ENCODE peak calls at places on chromosomes 6 and 20, in five cellular contexts. B is SJSA1, N is sigmoid colon, L is NT2/D1, W is cardiac muscle cell. O is an unnamed sample.

GRCh38 chr6:37623666-37624065 is 74.0 kb downstream of the MDGA1 start:
- DNase-seq in B (no peak), N (peak; percentile 36), L (no peak), W (no peak), O (no peak)

GRCh38 chr6:41967312-41968287 is 26.0 kb upstream of the CCND3 start:
- DNase-seq in B (no peak), N (peak; percentile 12), L (no peak), W (peak; percentile 47), O (peak; percentile 42)

GRCh38 chr6:136719280-136720044 is 72.8 kb downstream of the MAP3K5 start:
- DNase-seq in B (no peak), N (no peak), L (no peak), W (no peak), O (no peak)

GRCh38 chr6:48777411-48777810 is 666.4 kb upstream of the PTCHD4 start:
- DNase-seq in B (no peak), N (no peak), L (no peak), W (no peak), O (no peak)

GRCh38 chr6:11207199-11207968 is 25.1 kb downstream of the NEDD9 start:
- DNase-seq in B (peak; percentile 82), N (peak; percentile 79), L (no peak), W (peak; percentile 98), O (peak; percentile 93)

GRCh38 chr20:62963614-62964397 is 11.3 kb downstream of the SLC17A9 start:
- DNase-seq in B (no peak), N (no peak), L (no peak), W (no peak), O (no peak)

GRCh38 chr6:77430506-77430905 is 32.8 kb downstream of the HTR1B start:
- DNase-seq in B (no peak), N (no peak), L (no peak), W (no peak), O (no peak)

GRCh38 chr6:128316258-128316952 is 204.0 kb downstream of the PTPRK start:
- DNase-seq in B (no peak), N (no peak), L (no peak), W (no peak), O (no peak)

GRCh38 chr6:35363293-35363750 is 21.0 kb downstream of the PPARD start:
- DNase-seq in B (no peak), N (no peak), L (no peak), W (no peak), O (no peak)

GRCh38 chr6:109358204-109358603 is 24.1 kb downstream of the CD164 start:
- DNase-seq in B (no peak), N (no peak), L (no peak), W (no peak), O (no peak)

GRCh38 chr6:138005846-138006245 is 101.4 kb downstream of the PERP start:
- DNase-seq in B (no peak), N (no peak), L (no peak), W (no peak), O (no peak)

GRCh38 chr6:6834356-6835342 is 246.1 kb downstream of the LY86 start:
- DNase-seq in B (no peak), N (no peak), L (no peak), W (no peak), O (peak; percentile 20)

GRCh38 chr6:54493138-54493537 is 184.9 kb downstream of the TINAG start:
- DNase-seq in B (no peak), N (no peak), L (no peak), W (peak; percentile 54), O (no peak)

GRCh38 chr6:74480561-74480960 is 725.3 kb downstream of the COL12A1 start:
- DNase-seq in B (no peak), N (no peak), L (no peak), W (no peak), O (no peak)

GRCh38 chr6:107786709-107787588 is 37.2 kb downstream of the SCML4 start:
- DNase-seq in B (no peak), N (no peak), L (no peak), W (no peak), O (peak; percentile 35)

GRCh38 chr6:151807513-151808330 is at the start of gene ESR1:
- DNase-seq in B (no peak), N (peak; percentile 66), L (peak; percentile 57), W (peak; percentile 52), O (no peak)

GRCh38 chr20:513429-513828 is 30.2 kb downstream of the CSNK2A1 start:
- DNase-seq in B (no peak), N (no peak), L (no peak), W (peak; percentile 25), O (no peak)

DNA sequence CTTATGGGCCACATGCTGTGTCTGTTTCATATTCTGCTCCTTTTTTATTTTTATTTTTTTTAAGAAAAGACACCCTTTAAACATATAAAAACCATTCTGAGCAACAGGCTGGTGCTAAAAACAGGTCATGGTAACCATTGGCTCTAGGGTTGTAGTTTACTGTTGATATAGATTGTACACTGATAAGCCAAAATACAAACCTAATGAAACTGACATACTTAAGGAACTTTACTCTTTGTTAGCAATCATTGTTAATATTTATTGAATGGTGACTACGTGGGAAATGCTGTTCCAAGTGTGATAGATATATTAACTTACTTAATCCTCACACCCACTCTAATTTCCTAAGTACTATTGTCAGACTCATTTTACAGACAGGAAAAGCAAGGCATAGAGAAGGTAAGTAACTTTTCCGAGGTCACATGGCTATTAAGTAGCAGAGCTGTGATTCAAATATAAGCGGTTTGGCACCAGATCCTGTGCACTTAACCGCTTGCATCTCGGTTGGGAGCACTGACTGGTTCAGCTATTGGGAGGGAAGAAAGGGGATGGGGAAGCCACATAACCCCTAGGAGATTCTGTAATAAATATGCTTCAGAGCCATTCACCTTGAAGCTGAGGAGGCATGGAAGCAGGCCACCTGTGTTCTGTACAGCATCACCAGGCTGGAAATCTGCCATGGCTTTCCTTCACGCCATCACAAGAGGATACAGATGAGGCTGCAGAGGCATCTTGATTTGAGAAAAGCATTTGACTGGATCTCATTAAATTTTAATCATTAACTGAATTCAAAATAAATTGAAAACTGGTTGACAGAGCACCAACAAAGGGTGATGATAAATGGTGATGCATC is 4.9 kb downstream of the TRAF3IP2 start:
- DNase-seq in B (no peak), N (peak; percentile 75), L (no peak), W (no peak), O (peak; percentile 54)
- H3K4me1 ChIP-seq in B (peaks cover 36% of the 10 kb centered on the region), N (peaks cover 79% of the 10 kb centered on the region), L (peaks cover 9% of the 10 kb centered on the region), W (peaks cover 51% of the 10 kb centered on the region), O (peaks cover 20% of the 10 kb centered on the region)

GRCh38 chr6:22053385-22053997 is 243.3 kb downstream of the PRL start:
- DNase-seq in B (no peak), N (no peak), L (no peak), W (no peak), O (no peak)
- H3K4me1 ChIP-seq in B (peaks cover 11% of the 10 kb centered on the region), N (peaks cover 17% of the 10 kb centered on the region), L (no peaks in the 10 kb centered on the region), W (no peaks in the 10 kb centered on the region), O (no peaks in the 10 kb centered on the region)

GRCh38 chr6:90253631-90254030 is 43.0 kb downstream of the BACH2 start:
- DNase-seq in B (no peak), N (no peak), L (no peak), W (no peak), O (no peak)
- H3K4me1 ChIP-seq in B (no peaks in the 10 kb centered on the region), N (no peaks in the 10 kb centered on the region), L (no peaks in the 10 kb centered on the region), W (peaks cover 3% of the 10 kb centered on the region), O (no peaks in the 10 kb centered on the region)

DNA sequence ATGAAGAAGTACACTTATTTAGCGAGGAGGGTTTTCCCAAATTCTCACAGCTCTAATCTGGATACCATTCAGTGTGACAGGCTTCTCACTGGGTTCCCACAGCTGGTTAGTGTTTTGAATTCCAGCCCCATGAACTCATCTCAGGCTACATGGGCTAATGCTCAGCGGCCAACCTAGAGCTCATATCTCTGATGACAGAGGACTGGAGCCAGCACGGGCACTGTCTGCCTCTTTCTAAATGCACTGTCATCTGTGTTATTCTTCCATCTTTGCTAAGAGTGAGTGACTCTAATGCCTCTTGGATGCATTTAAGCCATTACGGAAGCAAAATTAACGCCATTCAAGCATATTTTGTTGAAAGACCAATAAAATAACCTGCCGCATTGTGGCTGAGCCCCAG is 308.9 kb upstream of the JAG1 start:
- DNase-seq in B (peak; percentile 85), N (peak; percentile 65), L (peak; percentile 6), W (peak; percentile 87), O (no peak)
- H3K4me1 ChIP-seq in B (peaks cover 37% of the 10 kb centered on the region), N (peaks cover 19% of the 10 kb centered on the region), L (no peaks in the 10 kb centered on the region), W (peaks cover 9% of the 10 kb centered on the region), O (no peaks in the 10 kb centered on the region)

GRCh38 chr20:47332381-47333206 is 23.9 kb downstream of the ZMYND8 start:
- DNase-seq in B (no peak), N (no peak), L (no peak), W (no peak), O (no peak)
- H3K4me1 ChIP-seq in B (peaks cover 53% of the 10 kb centered on the region), N (peaks cover 100% of the 10 kb centered on the region), L (peaks cover 12% of the 10 kb centered on the region), W (peaks cover 6% of the 10 kb centered on the region), O (peaks cover 16% of the 10 kb centered on the region)